ENCODE peak calls at places on chromosome 13, in six cellular contexts. One of them, this sample, is unnamed.

GRCh38 chr13:113783966-113784644 is 25.1 kb downstream of the TMEM255B start:
- DNase-seq in IMR-90: no peak
- DNase-seq in cardiac muscle cell: no peak
- DNase-seq in brain microvascular endothelial cell: no peak
- DNase-seq in psoas muscle: no peak
- DNase-seq in GM12878: no peak
- DNase-seq in this sample: no peak

GRCh38 chr13:77507931-77508776 is 27.4 kb upstream of the SCEL start:
- DNase-seq in IMR-90: peak
- DNase-seq in cardiac muscle cell: peak
- DNase-seq in brain microvascular endothelial cell: peak
- DNase-seq in psoas muscle: no peak
- DNase-seq in GM12878: no peak
- DNase-seq in this sample: no peak

GRCh38 chr13:32824671-32825070 is 191.6 kb upstream of the KL start:
- DNase-seq in IMR-90: peak
- DNase-seq in cardiac muscle cell: peak
- DNase-seq in brain microvascular endothelial cell: peak
- DNase-seq in psoas muscle: no peak
- DNase-seq in GM12878: no peak
- DNase-seq in this sample: no peak

GRCh38 chr13:29507356-29507755 is 88.1 kb downstream of the SLC7A1 start:
- DNase-seq in IMR-90: no peak
- DNase-seq in cardiac muscle cell: no peak
- DNase-seq in brain microvascular endothelial cell: no peak
- DNase-seq in psoas muscle: peak
- DNase-seq in GM12878: no peak
- DNase-seq in this sample: no peak

GRCh38 chr13:41019027-41019487 is at the start of gene ELF1:
- DNase-seq in IMR-90: peak
- DNase-seq in cardiac muscle cell: peak
- DNase-seq in brain microvascular endothelial cell: peak
- DNase-seq in psoas muscle: no peak
- DNase-seq in GM12878: peak
- DNase-seq in this sample: no peak

GRCh38 chr13:100630564-100630963 is 42.0 kb upstream of the GGACT start:
- DNase-seq in IMR-90: no peak
- DNase-seq in cardiac muscle cell: no peak
- DNase-seq in brain microvascular endothelial cell: no peak
- DNase-seq in psoas muscle: no peak
- DNase-seq in GM12878: no peak
- DNase-seq in this sample: no peak

GRCh38 chr13:31538067-31539042 is 201.0 kb upstream of the RXFP2 start:
- DNase-seq in IMR-90: peak
- DNase-seq in cardiac muscle cell: peak
- DNase-seq in brain microvascular endothelial cell: peak
- DNase-seq in psoas muscle: no peak
- DNase-seq in GM12878: no peak
- DNase-seq in this sample: no peak

GRCh38 chr13:43878897-43879322 is 630 bp downstream of the CCDC122 start:
- DNase-seq in IMR-90: peak
- DNase-seq in cardiac muscle cell: peak
- DNase-seq in brain microvascular endothelial cell: peak
- DNase-seq in psoas muscle: peak
- DNase-seq in GM12878: peak
- DNase-seq in this sample: peak

GRCh38 chr13:30105381-30105780 is 202.0 kb downstream of the KATNAL1 start:
- DNase-seq in IMR-90: no peak
- DNase-seq in cardiac muscle cell: no peak
- DNase-seq in brain microvascular endothelial cell: no peak
- DNase-seq in psoas muscle: no peak
- DNase-seq in GM12878: no peak
- DNase-seq in this sample: no peak

DNA sequence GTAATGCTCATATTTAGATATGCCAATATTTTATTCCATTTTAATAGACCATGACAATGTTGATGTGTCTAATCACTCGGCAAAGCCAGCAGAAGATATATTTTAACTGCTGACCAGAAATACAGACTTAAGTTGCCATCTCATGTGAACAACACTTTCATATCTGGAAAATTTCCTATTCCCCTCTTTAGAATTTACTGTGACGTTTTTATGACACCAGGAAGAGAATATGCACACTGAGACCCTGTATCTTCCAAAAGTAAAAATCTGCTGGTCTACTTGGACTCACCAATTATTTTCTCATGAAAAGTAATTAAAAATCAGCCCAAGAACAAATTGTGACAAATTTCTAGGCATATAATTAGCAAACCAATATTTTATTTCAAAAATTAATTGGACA is 2.1 kb downstream of the PROSER1 start:
- DNase-seq in IMR-90: no peak
- DNase-seq in cardiac muscle cell: no peak
- DNase-seq in brain microvascular endothelial cell: no peak
- DNase-seq in psoas muscle: no peak
- DNase-seq in GM12878: no peak
- DNase-seq in this sample: no peak
- H3K27ac ChIP-seq in IMR-90: no peak
- H3K27ac ChIP-seq in cardiac muscle cell: no peak
- H3K27ac ChIP-seq in brain microvascular endothelial cell: no peak
- H3K27ac ChIP-seq in psoas muscle: no peak
- H3K27ac ChIP-seq in GM12878: peak
- H3K27ac ChIP-seq in this sample: no peak

GRCh38 chr13:80408270-80408669 is 67.3 kb upstream of the SPRY2 start:
- DNase-seq in IMR-90: no peak
- DNase-seq in cardiac muscle cell: no peak
- DNase-seq in brain microvascular endothelial cell: no peak
- DNase-seq in psoas muscle: no peak
- DNase-seq in GM12878: no peak
- DNase-seq in this sample: no peak
- TF ChIP-seq CTCF in IMR-90: no peak
- TF ChIP-seq CTCF in cardiac muscle cell: no peak
- TF ChIP-seq CTCF in brain microvascular endothelial cell: peak
- TF ChIP-seq CTCF in psoas muscle: no peak
- TF ChIP-seq CTCF in GM12878: no peak
- TF ChIP-seq CTCF in this sample: no peak

DNA sequence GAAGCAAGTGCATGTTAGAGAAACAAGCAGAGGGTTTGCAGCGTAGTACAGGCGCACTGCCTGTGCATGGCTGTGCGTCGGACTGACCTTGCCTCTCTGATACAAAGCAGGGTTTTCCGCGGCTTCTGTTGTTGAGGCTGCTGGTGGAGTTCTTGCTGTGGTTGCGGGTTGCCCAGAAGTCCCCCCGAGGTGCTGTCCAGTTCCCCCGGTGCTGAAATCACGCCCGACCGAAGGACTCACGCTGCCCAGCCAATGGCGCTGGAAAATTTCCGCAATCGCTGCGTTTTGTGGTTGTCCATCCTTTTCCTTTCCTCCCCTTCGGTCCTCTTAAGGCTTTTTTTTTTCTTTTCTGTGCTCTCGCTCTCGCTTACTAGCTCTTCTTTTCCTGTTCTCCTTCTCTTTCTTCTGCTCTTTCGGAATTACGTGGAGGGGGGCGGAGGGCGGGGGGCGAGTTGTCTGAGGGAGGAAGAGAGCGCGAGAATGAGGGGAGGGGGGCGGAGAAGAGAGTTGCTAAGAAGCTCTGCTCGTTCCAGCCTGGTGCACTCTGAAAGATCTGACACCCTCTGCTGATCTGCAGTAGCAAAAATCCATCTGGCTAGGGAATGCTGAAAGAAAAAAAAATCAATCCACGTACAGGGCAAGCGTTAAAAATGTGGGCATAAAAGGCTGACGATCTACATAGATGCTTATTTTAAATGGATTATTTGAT is at the start of gene SLITRK1:
- DNase-seq in IMR-90: peak
- DNase-seq in cardiac muscle cell: peak
- DNase-seq in brain microvascular endothelial cell: peak
- DNase-seq in psoas muscle: no peak
- DNase-seq in GM12878: peak
- DNase-seq in this sample: no peak
- H3K4me3 ChIP-seq in IMR-90: peak
- H3K4me3 ChIP-seq in cardiac muscle cell: peak
- H3K4me3 ChIP-seq in brain microvascular endothelial cell: peak
- H3K4me3 ChIP-seq in psoas muscle: no peak
- H3K4me3 ChIP-seq in GM12878: no peak
- H3K4me3 ChIP-seq in this sample: no peak

GRCh38 chr13:36298535-36299068 is 988 bp upstream of the CCDC169 start:
- DNase-seq in IMR-90: no peak
- DNase-seq in cardiac muscle cell: peak
- DNase-seq in brain microvascular endothelial cell: no peak
- DNase-seq in psoas muscle: no peak
- DNase-seq in GM12878: no peak
- DNase-seq in this sample: no peak
- H3K27ac ChIP-seq in IMR-90: no peak
- H3K27ac ChIP-seq in cardiac muscle cell: no peak
- H3K27ac ChIP-seq in brain microvascular endothelial cell: no peak
- H3K27ac ChIP-seq in psoas muscle: no peak
- H3K27ac ChIP-seq in GM12878: no peak
- H3K27ac ChIP-seq in this sample: no peak

GRCh38 chr13:97749174-97749573 is 204.3 kb upstream of the IPO5 start:
- DNase-seq in IMR-90: peak
- DNase-seq in cardiac muscle cell: peak
- DNase-seq in brain microvascular endothelial cell: no peak
- DNase-seq in psoas muscle: no peak
- DNase-seq in GM12878: no peak
- DNase-seq in this sample: no peak
- TF ChIP-seq CTCF in IMR-90: no peak
- TF ChIP-seq CTCF in cardiac muscle cell: peak
- TF ChIP-seq CTCF in brain microvascular endothelial cell: peak
- TF ChIP-seq CTCF in psoas muscle: no peak
- TF ChIP-seq CTCF in GM12878: no peak
- TF ChIP-seq CTCF in this sample: no peak

GRCh38 chr13:104011505-104012270 is 945.5 kb upstream of the SLC10A2 start:
- DNase-seq in IMR-90: no peak
- DNase-seq in cardiac muscle cell: peak
- DNase-seq in brain microvascular endothelial cell: no peak
- DNase-seq in psoas muscle: peak
- DNase-seq in GM12878: no peak
- DNase-seq in this sample: no peak
- H3K4me3 ChIP-seq in IMR-90: no peak
- H3K4me3 ChIP-seq in cardiac muscle cell: no peak
- H3K4me3 ChIP-seq in brain microvascular endothelial cell: no peak
- H3K4me3 ChIP-seq in psoas muscle: peak
- H3K4me3 ChIP-seq in GM12878: no peak
- H3K4me3 ChIP-seq in this sample: no peak

GRCh38 chr13:25179810-25180437 is 7.8 kb upstream of the AMER2 start:
- DNase-seq in IMR-90: no peak
- DNase-seq in cardiac muscle cell: peak
- DNase-seq in brain microvascular endothelial cell: no peak
- DNase-seq in psoas muscle: no peak
- DNase-seq in GM12878: no peak
- DNase-seq in this sample: no peak
- H3K27ac ChIP-seq in IMR-90: no peak
- H3K27ac ChIP-seq in cardiac muscle cell: no peak
- H3K27ac ChIP-seq in brain microvascular endothelial cell: no peak
- H3K27ac ChIP-seq in psoas muscle: no peak
- H3K27ac ChIP-seq in GM12878: peak
- H3K27ac ChIP-seq in this sample: no peak

GRCh38 chr13:27455331-27455855 is 5.0 kb upstream of the MTIF3 start:
- DNase-seq in IMR-90: no peak
- DNase-seq in cardiac muscle cell: no peak
- DNase-seq in brain microvascular endothelial cell: no peak
- DNase-seq in psoas muscle: no peak
- DNase-seq in GM12878: no peak
- DNase-seq in this sample: no peak
- TF ChIP-seq CTCF in IMR-90: no peak
- TF ChIP-seq CTCF in cardiac muscle cell: no peak
- TF ChIP-seq CTCF in brain microvascular endothelial cell: no peak
- TF ChIP-seq CTCF in psoas muscle: no peak
- TF ChIP-seq CTCF in GM12878: no peak
- TF ChIP-seq CTCF in this sample: no peak

GRCh38 chr13:42277618-42278276 is 5.8 kb downstream of the AKAP11 start:
- DNase-seq in IMR-90: peak
- DNase-seq in cardiac muscle cell: peak
- DNase-seq in brain microvascular endothelial cell: peak
- DNase-seq in psoas muscle: no peak
- DNase-seq in GM12878: no peak
- DNase-seq in this sample: no peak
- H3K4me3 ChIP-seq in IMR-90: no peak
- H3K4me3 ChIP-seq in cardiac muscle cell: no peak
- H3K4me3 ChIP-seq in brain microvascular endothelial cell: no peak
- H3K4me3 ChIP-seq in psoas muscle: no peak
- H3K4me3 ChIP-seq in GM12878: peak
- H3K4me3 ChIP-seq in this sample: no peak